ENCODE peak calls at places on chromosomes 3 and 15, in nine cellular contexts. I is pancreas, G is astrocyte, Y is uterus, N is IMR-90, U is BE2C, W is GM23338, T is sigmoid colon, F is A549. D is an unnamed sample.

GRCh38 chr15:63414474-63415201 is 33.0 kb upstream of the CA12 start:
- DNase-seq in U (no peak), F (no peak), Y (no peak), W (no peak), G (no peak), T (no peak), I (no peak), N (no peak), D (no peak)

GRCh38 chr15:58748040-58748786 is 1.3 kb downstream of the ADAM10 start:
- DNase-seq in U (no peak), Y (no peak), F (no peak), W (no peak), N (no peak), G (no peak), T (no peak), I (no peak), D (peak; percentile 24)

GRCh38 chr3:56468184-56469106 is at the start of gene ERC2:
- DNase-seq in Y (peak; percentile 14), I (peak; percentile 85), T (no peak), U (peak; percentile 50), G (peak; percentile 6), W (peak; percentile 96), F (peak; percentile 6), N (no peak), D (peak; percentile 93)

GRCh38 chr3:142849148-142849547 is 39.7 kb downstream of the PCOLCE2 start:
- DNase-seq in N (no peak), I (no peak), F (no peak), W (no peak), Y (no peak), G (no peak), T (no peak), U (no peak), D (no peak)

GRCh38 chr15:88612186-88612796 is 8.8 kb upstream of the AEN start:
- DNase-seq in U (no peak), F (no peak), T (no peak), N (no peak), Y (no peak), G (no peak), I (no peak), W (peak; percentile 56), D (no peak)

GRCh38 chr15:93049233-93049632 is 39.8 kb downstream of the RGMA start:
- DNase-seq in U (no peak), W (no peak), I (no peak), F (no peak), Y (no peak), G (no peak), N (no peak), T (no peak), D (no peak)

GRCh38 chr15:40379853-40380252 is 2.7 kb upstream of the KNSTRN start:
- DNase-seq in I (no peak), T (peak; percentile 75), G (peak; percentile 97), N (peak; percentile 99), U (no peak), W (no peak), F (peak; percentile 55), Y (no peak), D (peak; percentile 98)

GRCh38 chr15:38871638-38872037 is 307.0 kb upstream of the RASGRP1 start:
- DNase-seq in F (no peak), U (no peak), I (no peak), N (no peak), Y (no peak), T (no peak), G (no peak), W (no peak), D (no peak)

GRCh38 chr3:8769088-8769822 is at the start of gene OXTR:
- DNase-seq in G (peak; percentile 77), F (peak; percentile 78), Y (peak; percentile 61), N (peak; percentile 82), I (peak; percentile 88), W (peak; percentile 92), T (no peak), U (peak; percentile 65), D (peak; percentile 87)

GRCh38 chr3:111352585-111352984 is 189.4 kb upstream of the CD96 start:
- DNase-seq in N (no peak), I (no peak), U (no peak), Y (no peak), G (no peak), W (no peak), T (no peak), F (no peak), D (peak; percentile 18)

GRCh38 chr3:159805411-159805772 is 183.2 kb upstream of the IL12A start:
- DNase-seq in G (no peak), T (no peak), N (no peak), I (no peak), W (no peak), F (no peak), U (no peak), Y (no peak), D (no peak)

GRCh38 chr3:82103241-82103640 is 341.8 kb upstream of the GBE1 start:
- DNase-seq in T (no peak), G (no peak), F (no peak), U (no peak), I (no peak), W (no peak), N (no peak), Y (no peak), D (no peak)

GRCh38 chr3:143222505-143222904 is 102.9 kb downstream of the CHST2 start:
- DNase-seq in Y (no peak), I (no peak), T (no peak), W (no peak), U (no peak), F (no peak), N (no peak), G (peak; percentile 51), D (peak; percentile 3)

GRCh38 chr3:150402217-150402616 is 5.9 kb upstream of the TSC22D2 start:
- DNase-seq in U (no peak), I (no peak), W (no peak), T (no peak), Y (no peak), G (no peak), F (no peak), N (no peak), D (no peak)

GRCh38 chr15:74855857-74856256 is 12.9 kb upstream of the ULK3 start:
- DNase-seq in U (no peak), Y (no peak), I (no peak), G (no peak), W (no peak), N (no peak), F (no peak), T (no peak), D (no peak)

GRCh38 chr3:30551266-30551665 is 55.1 kb upstream of the TGFBR2 start:
- DNase-seq in F (no peak), N (no peak), Y (no peak), I (no peak), U (no peak), T (no peak), W (no peak), G (no peak), D (no peak)

GRCh38 chr15:44711356-44712107 is at the start of gene B2M:
- DNase-seq in U (peak; percentile 94), I (peak; percentile 98), N (peak; percentile 96), Y (peak; percentile 97), W (peak; percentile 98), G (peak; percentile 86), T (peak; percentile 98), F (peak; percentile 71), D (peak; percentile 97)

GRCh38 chr15:44710236-44711088 is 661 bp downstream of the PATL2 start:
- DNase-seq in Y (no peak), W (peak; percentile 40), G (peak; percentile 22), F (no peak), T (peak; percentile 70), N (peak; percentile 42), I (no peak), U (no peak), D (no peak)

GRCh38 chr15:44712108-44713005 is 1.0 kb downstream of the B2M start:
- DNase-seq in U (peak; percentile 66), W (no peak), F (peak; percentile 19), G (peak; percentile 74), Y (peak; percentile 63), I (peak; percentile 68), N (peak; percentile 87), T (peak; percentile 88), D (peak; percentile 92)

GRCh38 chr15:44713006-44713966 is 2.0 kb downstream of the B2M start:
- DNase-seq in G (peak; percentile 11), N (peak; percentile 43), W (peak; percentile 66), Y (no peak), F (peak; percentile 36), I (no peak), U (no peak), T (no peak), D (no peak)

GRCh38 chr15:44711089-44711355 is at the start of gene PATL2:
- DNase-seq in G (no peak), U (no peak), Y (no peak), W (no peak), N (no peak), I (no peak), F (no peak), T (no peak), D (no peak)
- TF ChIP-seq CTCF in G (no peak), U (no peak), Y (no peak), W (peak; percentile 5), N (peak; percentile 6), I (no peak), F (no peak), T (no peak), D (no peak)

GRCh38 chr3:84836961-84837360 is 121.8 kb upstream of the CADM2 start:
- DNase-seq in Y (no peak), U (peak; percentile 69), G (no peak), N (no peak), T (no peak), I (peak; percentile 62), W (peak; percentile 92), F (no peak), D (peak; percentile 58)
- H3K4me1 ChIP-seq in Y (no peaks in the 10 kb centered on the region), U (no peaks in the 10 kb centered on the region), G (no peaks in the 10 kb centered on the region), N (no peaks in the 10 kb centered on the region), T (no peaks in the 10 kb centered on the region), I (no peaks in the 10 kb centered on the region), W (peaks cover 23% of the 10 kb centered on the region), F (no peaks in the 10 kb centered on the region), D (no peaks in the 10 kb centered on the region)

GRCh38 chr15:47500823-47501222 is 216.5 kb upstream of the SEMA6D start:
- DNase-seq in Y (no peak), I (no peak), N (no peak), G (no peak), T (no peak), W (peak; percentile 6), F (no peak), U (no peak), D (no peak)
- TF ChIP-seq CTCF in Y (no peak), I (no peak), N (no peak), G (no peak), T (no peak), W (no peak), F (no peak), U (no peak), D (peak; percentile 8)

DNA sequence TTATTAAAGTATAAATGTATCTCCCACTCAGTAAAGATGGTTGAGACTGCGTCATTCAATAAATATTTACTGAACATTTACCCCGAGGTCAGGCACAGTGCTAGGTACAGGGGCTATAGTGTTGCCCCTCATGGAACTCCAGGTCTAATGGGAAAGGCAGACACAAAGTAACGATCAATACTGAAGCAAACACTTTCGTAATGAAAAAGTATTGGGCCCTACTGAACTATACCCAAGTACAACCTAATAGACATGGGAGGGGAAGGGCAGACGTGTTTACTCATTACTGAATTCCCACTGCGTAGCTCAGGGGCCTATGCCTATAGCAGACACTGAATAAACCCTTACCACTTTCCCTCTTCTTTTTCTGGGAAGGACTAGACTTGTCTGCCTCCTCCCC is 56.9 kb downstream of the KLHL6 start:
- DNase-seq in N (no peak), U (no peak), T (no peak), F (no peak), I (no peak), G (no peak), W (no peak), Y (no peak), D (no peak)
- H3K4me1 ChIP-seq in N (no peaks in the 10 kb centered on the region), U (no peaks in the 10 kb centered on the region), T (no peaks in the 10 kb centered on the region), F (no peaks in the 10 kb centered on the region), I (no peaks in the 10 kb centered on the region), G (no peaks in the 10 kb centered on the region), W (peaks cover 2% of the 10 kb centered on the region), Y (no peaks in the 10 kb centered on the region), D (no peaks in the 10 kb centered on the region)

GRCh38 chr3:65676592-65676991 is 362.1 kb downstream of the MAGI1 start:
- DNase-seq in Y (no peak), I (no peak), W (no peak), T (no peak), G (no peak), F (no peak), U (no peak), N (no peak), D (no peak)
- TF ChIP-seq CTCF in Y (no peak), I (no peak), W (no peak), T (no peak), G (no peak), F (no peak), U (no peak), N (no peak), D (no peak)